ENCODE peak calls at places on chromosome 2, in four cellular contexts. N is CD4-positive, alpha-beta T cell; Z is kidney; G is heart right ventricle. X is an unnamed sample.

GRCh38 chr2:190197143-190197720 is 122.4 kb downstream of the HIBCH start:
- DNase-seq in N (no peak), Z (no peak), G (no peak), X (no peak)

GRCh38 chr2:65387017-65387416 is 45.4 kb downstream of the SPRED2 start:
- DNase-seq in N (no peak), Z (no peak), G (no peak), X (no peak)

GRCh38 chr2:32008811-32009478 is 1.9 kb downstream of the MEMO1 start:
- DNase-seq in N (no peak), Z (no peak), G (no peak), X (no peak)

GRCh38 chr2:196798980-196799379 is 503 bp downstream of the GTF3C3 start:
- DNase-seq in N (no peak), Z (no peak), G (no peak), X (no peak)

GRCh38 chr2:129275706-129276105 is 703.8 kb upstream of the RAB6C start:
- DNase-seq in N (no peak), Z (no peak), G (no peak), X (no peak)

GRCh38 chr2:98909381-98910211 is 26.4 kb downstream of the CRACDL start:
- DNase-seq in N (no peak), Z (peak; percentile 84), G (peak; percentile 15), X (peak; percentile 72)

GRCh38 chr2:36456227-36456788 is 100.7 kb downstream of the CRIM1 start:
- DNase-seq in N (no peak), Z (peak; percentile 85), G (peak; percentile 86), X (no peak)

GRCh38 chr2:11236335-11236734 is 81.1 kb downstream of the SLC66A3 start:
- DNase-seq in N (no peak), Z (no peak), G (no peak), X (no peak)

GRCh38 chr2:3738454-3738853 is 35.1 kb downstream of the DCDC2C start:
- DNase-seq in N (no peak), Z (no peak), G (no peak), X (no peak)

GRCh38 chr2:207833265-207833751 is 63.6 kb upstream of the FZD5 start:
- DNase-seq in N (no peak), Z (no peak), G (no peak), X (no peak)

GRCh38 chr2:230814616-230815015 is 50.1 kb upstream of the ITM2C start:
- DNase-seq in N (no peak), Z (no peak), G (no peak), X (no peak)

GRCh38 chr2:239180526-239181073 is 220.2 kb downstream of the HDAC4 start:
- DNase-seq in N (no peak), Z (peak; percentile 39), G (no peak), X (peak; percentile 32)

GRCh38 chr2:100820346-100821254 is 661 bp downstream of the NPAS2 start:
- DNase-seq in N (no peak), Z (peak; percentile 67), G (no peak), X (peak; percentile 67)

GRCh38 chr2:160912276-160912675 is 248.0 kb upstream of the TANK start:
- DNase-seq in N (no peak), Z (no peak), G (no peak), X (no peak)

GRCh38 chr2:10361220-10361588 is 58.5 kb downstream of the HPCAL1 start:
- DNase-seq in N (no peak), Z (no peak), G (no peak), X (no peak)

GRCh38 chr2:7012141-7012809 is 95.1 kb downstream of the RNF144A start:
- DNase-seq in N (no peak), Z (no peak), G (peak; percentile 60), X (no peak)

GRCh38 chr2:6233932-6234331 is 541.7 kb downstream of the SOX11 start:
- DNase-seq in N (no peak), Z (no peak), G (no peak), X (no peak)

GRCh38 chr2:174439950-174440349 is 44.4 kb downstream of the SCRN3 start:
- DNase-seq in N (no peak), Z (no peak), G (no peak), X (no peak)

GRCh38 chr2:81078631-81079030 is 774.1 kb upstream of the LRRTM1 start:
- DNase-seq in N (no peak), Z (no peak), G (no peak), X (no peak)

GRCh38 chr2:98895901-98896300 is 40.1 kb downstream of the CRACDL start:
- DNase-seq in N (no peak), Z (peak; percentile 53), G (no peak), X (peak; percentile 67)

GRCh38 chr2:218892693-218893348 is 12.2 kb downstream of the WNT10A start:
- DNase-seq in N (peak; percentile 73), Z (peak; percentile 95), G (no peak), X (no peak)

DNA sequence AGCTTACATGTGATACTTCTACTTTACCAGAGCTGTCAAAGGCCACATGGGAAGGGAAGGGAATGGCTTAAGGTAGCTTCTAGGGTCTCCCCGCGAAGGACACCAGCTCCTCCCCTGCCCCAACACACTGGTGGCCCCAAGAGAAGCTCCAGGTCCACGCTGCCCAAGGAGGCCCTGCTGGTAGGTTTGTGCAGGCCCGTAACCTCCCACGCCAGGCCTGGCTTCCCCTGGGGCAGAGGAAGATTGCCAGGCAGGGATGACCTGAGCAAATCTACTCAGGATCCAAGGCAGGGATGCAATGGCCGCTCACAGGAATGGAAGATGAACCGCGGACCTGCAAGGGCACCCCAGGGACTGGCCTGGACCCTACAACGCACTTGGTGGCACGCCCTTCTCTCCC is 205.1 kb downstream of the MGAT5 start:
- DNase-seq in N (no peak), Z (no peak), G (no peak), X (peak; percentile 45)
- H3K27ac ChIP-seq in N (no peak overlapping the region), Z (no peak overlapping the region), G (no peak overlapping the region), X (no peak overlapping the region)

GRCh38 chr2:66439291-66440010 is 4.5 kb downstream of the MEIS1 start:
- DNase-seq in N (no peak), Z (peak; percentile 52), G (no peak), X (peak; percentile 57)

GRCh38 chr2:66441651-66442365 is 6.9 kb downstream of the MEIS1 start:
- DNase-seq in N (no peak), Z (no peak), G (no peak), X (no peak)

GRCh38 chr2:66438498-66439290 is 3.8 kb downstream of the MEIS1 start:
- DNase-seq in N (no peak), Z (no peak), G (no peak), X (no peak)

GRCh38 chr2:66440011-66440542 is 5.2 kb downstream of the MEIS1 start:
- DNase-seq in N (no peak), Z (peak; percentile 36), G (no peak), X (no peak)

DNA sequence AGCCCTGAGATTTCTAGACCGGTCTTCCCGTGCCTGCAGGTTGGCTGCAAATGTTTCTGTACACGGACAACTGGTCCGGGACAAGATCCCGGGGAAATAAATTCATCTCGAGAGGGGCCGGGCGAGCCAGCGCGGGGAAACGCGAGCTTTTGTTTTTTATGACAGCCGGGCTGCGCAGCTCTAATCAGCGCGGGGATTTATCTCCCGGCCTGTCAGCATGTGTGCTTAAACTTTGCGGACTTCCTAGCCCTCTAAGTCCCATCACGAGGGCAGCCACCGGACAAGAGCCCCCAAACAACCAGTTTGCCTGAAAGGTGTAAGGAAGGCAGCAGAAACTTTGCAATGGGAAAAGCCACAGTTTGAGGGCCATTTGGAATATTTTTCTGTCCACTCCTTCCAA is 5.8 kb downstream of the MEIS1 start:
- DNase-seq in N (no peak), Z (peak; percentile 57), G (no peak), X (peak; percentile 54)
- H3K27ac ChIP-seq in N (no peak overlapping the region), Z (peak overlapping the region; percentile 81), G (peak overlapping the region; percentile 94), X (peak overlapping the region; percentile 68)

DNA sequence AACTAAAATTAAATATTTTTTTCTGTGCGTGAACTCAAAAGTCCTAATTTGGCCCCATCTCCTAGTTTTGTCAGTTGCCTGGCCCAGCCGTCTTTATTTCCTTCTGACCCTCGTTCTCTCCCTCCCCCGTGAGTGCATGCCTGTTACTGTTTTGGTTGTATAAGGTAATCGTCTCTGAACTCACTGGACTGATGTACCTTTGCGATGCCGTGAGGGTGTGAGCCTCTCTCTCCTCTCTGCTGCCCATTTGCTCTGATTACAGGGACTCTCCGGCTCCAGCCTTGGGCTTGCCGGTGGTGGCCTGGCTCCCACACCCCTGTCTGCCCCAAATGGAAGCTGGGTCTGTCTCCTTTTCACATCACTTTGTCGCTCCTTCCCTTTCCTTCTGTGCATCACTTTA is 66.5 kb upstream of the RBM44 start:
- DNase-seq in N (no peak), Z (no peak), G (no peak), X (no peak)
- H3K27ac ChIP-seq in N (no peak overlapping the region), Z (peak overlapping the region; percentile 74), G (peak overlapping the region; percentile 93), X (peak overlapping the region; percentile 49)

GRCh38 chr2:216148983-216149382 is 39.8 kb downstream of the XRCC5 start:
- DNase-seq in N (no peak), Z (no peak), G (no peak), X (no peak)
- H3K27ac ChIP-seq in N (no peak overlapping the region), Z (no peak overlapping the region), G (no peak overlapping the region), X (no peak overlapping the region)

GRCh38 chr2:229180658-229181057 is 90.4 kb downstream of the PID1 start:
- DNase-seq in N (no peak), Z (peak; percentile 66), G (no peak), X (no peak)
- H3K27ac ChIP-seq in N (no peak overlapping the region), Z (no peak overlapping the region), G (no peak overlapping the region), X (no peak overlapping the region)

DNA sequence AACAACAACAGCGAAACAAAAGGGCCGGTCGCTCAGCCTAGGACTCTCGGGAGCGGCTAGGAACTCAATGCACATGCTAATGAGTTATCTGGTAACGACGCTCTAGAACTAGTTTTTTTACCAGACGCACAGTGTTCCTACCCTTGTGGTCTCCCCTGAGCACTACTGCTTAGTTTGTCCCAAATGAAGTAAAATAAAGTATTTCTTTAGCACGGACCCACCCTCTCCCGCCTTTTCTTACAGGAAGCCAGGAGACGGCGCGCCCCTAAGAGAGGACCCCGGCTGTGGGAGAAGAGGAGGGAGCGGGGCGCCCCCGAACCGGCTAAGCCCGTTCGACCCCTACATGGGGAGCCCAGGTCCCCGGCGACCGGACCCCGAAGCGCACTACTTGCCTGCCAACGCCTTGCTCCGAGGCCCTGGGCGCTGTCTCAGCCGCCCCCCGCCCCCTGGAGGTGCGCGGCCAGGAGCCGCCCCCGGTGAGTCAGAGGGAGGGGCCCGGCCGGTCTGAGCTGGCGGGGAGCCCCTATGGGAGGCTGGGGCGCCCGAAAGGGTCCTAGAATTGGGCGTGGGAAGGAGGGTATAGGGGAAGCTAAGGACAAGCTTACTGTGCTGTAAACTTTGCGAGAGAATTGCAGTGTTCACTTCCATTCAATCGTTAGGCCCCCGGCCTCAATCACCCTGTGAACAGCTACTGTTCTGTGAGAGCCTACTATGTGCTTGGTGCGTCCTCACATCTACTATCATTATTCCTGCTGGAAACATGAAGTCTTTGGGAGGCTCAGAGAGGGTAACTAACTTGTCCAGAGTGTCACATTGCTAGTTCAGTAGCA is 3.6 kb upstream of the CAPG start:
- DNase-seq in N (no peak), Z (peak; percentile 90), G (no peak), X (no peak)
- H3K27ac ChIP-seq in N (no peak overlapping the region), Z (peak overlapping the region; percentile 80), G (no peak overlapping the region), X (peak overlapping the region; percentile 92)

GRCh38 chr2:152335851-152336102 is 803 bp downstream of the FMNL2 start:
- DNase-seq in N (no peak), Z (peak; percentile 80), G (peak; percentile 14), X (no peak)
- H3K27ac ChIP-seq in N (no peak overlapping the region), Z (peak overlapping the region; percentile 88), G (peak overlapping the region; percentile 87), X (peak overlapping the region; percentile 84)

DNA sequence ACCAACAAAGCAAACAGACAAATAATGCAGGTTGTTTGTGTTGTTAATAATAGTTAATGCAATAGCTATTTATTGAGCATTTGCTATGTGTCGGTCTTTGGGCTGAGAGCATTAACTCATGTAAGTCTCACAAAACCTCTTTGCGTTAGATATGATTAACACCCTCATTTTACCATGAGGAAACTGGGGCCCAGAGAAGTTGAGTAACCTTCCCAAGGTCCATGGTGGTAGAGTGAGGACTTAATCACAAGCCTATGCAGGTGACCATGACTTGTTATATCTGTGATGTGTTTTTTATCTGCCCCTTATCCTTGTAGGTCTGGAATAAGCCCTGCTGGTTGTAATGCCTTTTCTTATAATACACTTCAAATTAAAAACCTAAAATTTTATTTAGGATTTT is 124.5 kb upstream of the FAM136A start:
- DNase-seq in N (no peak), Z (no peak), G (no peak), X (no peak)
- H3K27ac ChIP-seq in N (no peak overlapping the region), Z (no peak overlapping the region), G (no peak overlapping the region), X (no peak overlapping the region)

X was measured in suprapubic skin.